ENCODE peak calls at places on chromosomes 13 and 19, in seven cellular contexts. R is thoracic aorta; K is CD8-positive, alpha-beta memory T cell; W is endodermal cell; S is ascending aorta; X is transverse colon; D is fibroblast of lung. H is an unnamed sample. For H3K27me3 and H3K4me1, the result is how much of the 10 kb centered on the place peaks cover.

GRCh38 chr19:1775951-1776605 is 22.8 kb downstream of the ONECUT3 start:
- DNase-seq in W (no peak), K (no peak), S (no peak), R (no peak), D (no peak), X (no peak), H (no peak)

GRCh38 chr19:45585158-45585577 is 566 bp upstream of the OPA3 start:
- DNase-seq in R (no peak), S (no peak), X (no peak), D (no peak), W (no peak), K (no peak), H (no peak)

GRCh38 chr19:39811064-39811463 is 22.9 kb downstream of the DYRK1B start:
- DNase-seq in R (no peak), X (no peak), D (no peak), W (no peak), K (no peak), S (no peak), H (no peak)

GRCh38 chr19:12868540-12869112 is 12.6 kb downstream of the DNASE2 start:
- DNase-seq in R (no peak), S (no peak), X (no peak), D (peak), W (peak), K (no peak), H (no peak)

GRCh38 chr19:12840091-12841079 is 2.1 kb downstream of the MAST1 start:
- DNase-seq in K (peak), W (peak), R (no peak), S (no peak), X (peak), D (peak), H (peak)

GRCh38 chr13:87089391-87089790 is 581.8 kb upstream of the SLITRK5 start:
- DNase-seq in X (no peak), K (no peak), W (no peak), S (no peak), R (no peak), D (peak), H (no peak)

GRCh38 chr13:31719214-31719613 is 20.1 kb upstream of the RXFP2 start:
- DNase-seq in W (no peak), D (no peak), R (no peak), S (no peak), X (no peak), K (no peak), H (no peak)

GRCh38 chr19:16036397-16036925 is 39.8 kb upstream of the TPM4 start:
- DNase-seq in S (no peak), D (no peak), W (no peak), X (no peak), K (no peak), R (no peak), H (peak)

GRCh38 chr19:43430142-43430710 is 15.5 kb downstream of the TEX101 start:
- DNase-seq in R (no peak), K (no peak), S (no peak), W (peak), D (no peak), X (peak), H (no peak)

GRCh38 chr13:47230155-47230554 is 333.3 kb upstream of the HTR2A start:
- DNase-seq in X (no peak), S (no peak), W (no peak), K (no peak), D (no peak), R (no peak), H (no peak)

GRCh38 chr19:46605356-46605821 is 4.3 kb downstream of the CALM3 start:
- DNase-seq in D (no peak), R (no peak), K (no peak), W (peak), S (peak), X (no peak), H (peak)

GRCh38 chr13:98269386-98269785 is 92.3 kb upstream of the RNF113B start:
- DNase-seq in D (no peak), W (no peak), R (no peak), K (no peak), X (no peak), S (no peak), H (no peak)

GRCh38 chr13:99373436-99373835 is 66.2 kb upstream of the GPR183 start:
- DNase-seq in X (no peak), K (no peak), R (no peak), D (no peak), W (peak), S (no peak), H (no peak)

GRCh38 chr13:106515635-106516254 is 19.7 kb downstream of the EFNB2 start:
- DNase-seq in R (no peak), D (no peak), K (no peak), W (no peak), X (no peak), S (no peak), H (no peak)

GRCh38 chr19:31595521-31595920 is 246.3 kb upstream of the TSHZ3 start:
- DNase-seq in D (no peak), X (no peak), K (no peak), W (peak), S (no peak), R (no peak), H (no peak)

GRCh38 chr13:35107535-35107934 is 165.5 kb downstream of the NBEA start:
- DNase-seq in S (no peak), R (no peak), W (no peak), K (no peak), D (no peak), X (no peak), H (no peak)

GRCh38 chr13:100175078-100175802 is 86.3 kb downstream of the PCCA start:
- DNase-seq in S (no peak), W (no peak), R (no peak), K (no peak), X (no peak), D (no peak), H (no peak)

GRCh38 chr19:58330458-58330857 is 3.7 kb downstream of the ZSCAN22 start:
- DNase-seq in X (no peak), R (no peak), W (no peak), S (no peak), D (peak), K (no peak), H (no peak)

GRCh38 chr13:29165840-29166239 is 345.7 kb downstream of the MTUS2 start:
- DNase-seq in W (no peak), X (no peak), S (no peak), R (no peak), D (peak), K (no peak), H (no peak)

GRCh38 chr13:45292176-45292575 is 48.8 kb downstream of the TPT1 start:
- DNase-seq in S (no peak), R (no peak), D (peak), W (peak), K (no peak), X (no peak), H (no peak)

GRCh38 chr13:25468330-25469178 is 96.8 kb downstream of the ATP8A2 start:
- DNase-seq in X (no peak), W (peak), R (no peak), D (peak), S (no peak), K (no peak), H (no peak)

GRCh38 chr13:44974056-44974798 is 15.0 kb downstream of the NUFIP1 start:
- DNase-seq in S (no peak), W (no peak), X (no peak), R (peak), D (peak), K (no peak), H (no peak)

GRCh38 chr13:20270163-20270865 is 38.2 kb upstream of the GJB6 start:
- DNase-seq in R (no peak), K (no peak), X (no peak), D (peak), S (no peak), W (no peak), H (no peak)

GRCh38 chr19:43809762-43810696 is 7.8 kb upstream of the LYPD5 start:
- DNase-seq in X (no peak), K (no peak), W (no peak), R (no peak), S (no peak), D (peak), H (no peak)

GRCh38 chr13:34340534-34340933 is 522.6 kb downstream of the RFC3 start:
- DNase-seq in D (peak), X (no peak), S (no peak), K (no peak), W (no peak), R (no peak), H (no peak)

GRCh38 chr13:96090240-96091101 is 564 bp downstream of the HS6ST3 start:
- DNase-seq in K (no peak), W (peak), D (peak), S (no peak), X (no peak), R (no peak), H (no peak)

GRCh38 chr19:29690842-29691241 is 24.2 kb downstream of the C19orf12 start:
- DNase-seq in X (no peak), S (no peak), D (peak), K (peak), W (peak), R (no peak), H (no peak)

DNA sequence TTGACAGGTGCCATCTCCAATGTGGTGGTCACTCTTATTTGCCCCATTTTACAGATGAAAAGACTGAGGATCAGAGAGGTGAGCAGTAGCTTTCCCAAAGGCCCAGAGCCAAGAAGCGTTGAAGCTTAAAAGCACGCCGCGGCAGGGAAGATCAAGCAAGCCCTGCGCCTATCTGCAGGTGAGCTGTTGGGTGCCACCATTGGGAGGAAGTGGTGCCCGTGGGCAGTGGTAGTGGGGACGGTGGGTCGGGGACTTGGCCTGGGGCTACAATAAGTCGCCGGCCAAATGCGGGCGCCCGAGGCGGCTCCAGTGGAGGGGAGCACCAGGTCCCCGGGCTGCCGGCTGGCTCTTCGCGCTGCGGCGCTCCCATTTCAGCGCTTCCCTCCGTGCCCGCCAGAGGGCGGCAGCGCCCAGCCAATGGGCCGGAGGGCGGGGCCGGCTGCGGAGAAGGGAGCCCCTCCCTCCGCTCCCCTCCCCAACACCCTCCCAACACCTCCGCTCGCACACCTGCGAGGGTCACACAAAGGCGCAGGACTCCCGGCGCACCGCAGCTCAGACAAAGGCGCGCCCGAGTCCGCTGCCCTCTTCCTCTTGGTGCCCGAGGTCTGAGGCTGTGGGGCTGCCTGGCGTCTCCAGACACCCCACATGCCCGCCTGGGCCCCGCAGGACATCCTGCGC is 744 bp upstream of the POU2F2 start:
- DNase-seq in K (peak), R (no peak), W (peak), S (peak), X (peak), D (no peak), H (peak)
- H3K27ac ChIP-seq in K (peak), R (no peak), W (no peak), S (no peak), X (peak), D (no peak), H (no peak)

DNA sequence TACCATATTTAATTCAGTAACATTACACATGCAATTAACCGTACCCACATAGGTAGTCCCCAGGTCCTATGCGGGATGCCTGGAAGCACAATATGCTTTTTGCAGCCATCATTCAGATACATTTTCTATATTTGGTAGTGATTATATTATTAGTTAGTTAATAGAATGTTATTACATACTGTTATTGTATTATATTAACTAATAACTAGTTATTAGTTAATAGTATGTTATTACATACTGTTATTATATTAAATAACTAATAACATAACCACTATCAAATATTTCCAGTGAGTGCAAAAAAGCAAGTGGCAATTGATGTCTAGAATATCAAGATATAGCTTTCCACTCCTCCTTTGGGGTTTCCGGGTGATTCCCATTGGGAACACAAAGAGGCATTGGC is 45.5 kb upstream of the CYP2A7 start:
- DNase-seq in D (no peak), K (no peak), X (no peak), R (no peak), W (no peak), S (no peak), H (no peak)
- H3K27me3 ChIP-seq in D (under half), K (under half), X (under half), R (under half), W (under half), S (under half), H (under half)

GRCh38 chr19:17348700-17349099 is 11.3 kb downstream of the GTPBP3 start:
- DNase-seq in W (peak), D (peak), X (no peak), S (peak), K (no peak), R (peak), H (no peak)
- H3K4me1 ChIP-seq in W (under half), D (under half), X (under half), S (under half), K (under half), R (under half), H (under half)

GRCh38 chr13:48318014-48318713 is 14.6 kb downstream of the RB1 start:
- DNase-seq in S (no peak), W (no peak), X (no peak), D (no peak), K (no peak), R (no peak), H (no peak)
- H3K27ac ChIP-seq in S (no peak), W (no peak), X (no peak), D (no peak), K (no peak), R (no peak), H (peak)

GRCh38 chr19:55146078-55146647 is 2.8 kb downstream of the TNNT1 start:
- DNase-seq in R (no peak), D (no peak), S (no peak), X (no peak), K (no peak), W (peak), H (no peak)
- H3K27me3 ChIP-seq in R (under half), D (under half), S (under half), X (half or more), K (under half), W (under half), H (half or more)

GRCh38 chr13:40968416-40969000 is 50.6 kb downstream of the ELF1 start:
- DNase-seq in K (no peak), D (no peak), W (no peak), S (no peak), X (no peak), R (no peak), H (no peak)

GRCh38 chr13:40971321-40971720 is 47.8 kb downstream of the ELF1 start:
- DNase-seq in S (no peak), W (no peak), D (no peak), R (no peak), X (no peak), K (no peak), H (no peak)

GRCh38 chr13:40966298-40966697 is 52.8 kb downstream of the ELF1 start:
- DNase-seq in D (no peak), S (no peak), X (no peak), K (no peak), W (no peak), R (no peak), H (no peak)

GRCh38 chr13:40970803-40971202 is 48.3 kb downstream of the ELF1 start:
- DNase-seq in W (no peak), X (no peak), S (no peak), K (no peak), R (no peak), D (no peak), H (no peak)

DNA sequence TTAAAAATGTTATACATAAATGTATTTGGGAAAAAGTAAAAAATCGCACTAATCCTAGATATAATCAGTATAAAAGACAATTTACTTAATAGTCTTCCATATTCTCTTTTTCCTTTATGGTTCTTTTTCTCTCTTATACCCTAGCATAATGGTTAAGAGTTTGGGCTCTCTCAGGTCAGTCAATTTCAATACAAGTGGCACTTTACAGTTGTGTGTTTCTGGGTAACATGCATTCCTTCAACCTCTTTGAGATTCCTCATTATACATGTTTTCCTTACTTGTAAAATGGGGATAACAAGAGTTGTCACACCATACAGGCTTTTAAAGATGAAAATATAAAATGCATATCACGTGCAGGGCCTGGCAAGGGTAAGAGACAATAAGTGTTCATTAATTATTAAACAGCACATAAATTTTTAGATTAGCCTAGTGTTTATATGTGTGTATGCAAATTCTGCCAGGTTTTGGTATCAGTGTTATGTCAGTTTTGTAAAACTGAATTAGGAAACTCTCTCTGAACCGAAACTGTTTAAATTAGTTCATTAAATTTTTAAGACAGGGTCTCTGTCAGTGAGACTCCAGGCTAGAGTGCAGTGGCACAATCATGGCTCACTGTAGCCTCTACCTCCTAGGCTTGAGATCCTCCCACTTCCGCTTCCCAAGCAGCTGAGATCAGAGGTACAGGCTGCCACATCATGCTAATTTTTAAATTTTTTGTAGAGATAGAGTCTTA is 49.8 kb downstream of the ELF1 start:
- DNase-seq in S (no peak), D (no peak), X (no peak), R (no peak), K (no peak), W (no peak), H (no peak)
- H3K4me1 ChIP-seq in S (half or more), D (under half), X (half or more), R (half or more), K (half or more), W (under half), H (half or more)